ENCODE peak calls at places on chromosomes 6 and 20, in nine cellular contexts. L is upper lobe of left lung; U is GM23338; N is activated naive CD8-positive, alpha-beta T cell treated with anti-CD3 and anti-CD28 coated beads, Interleukin-2, amount 10 ng/mL, durations not matched to agents 7 days and 5 days; S is activated T-cell treated with anti-CD3 and anti-CD28 coated beads, Interleukin-2, amount 50 U/mL, for 4 hours; Z is left ventricle myocardium superior; A is Right ventricle myocardium superior; M is pancreas; F is activated CD8-positive, alpha-beta T cell treated with anti-CD3 and anti-CD28 coated beads, Interleukin-2, amount 10 ng/mL, durations not matched to agents 7 days and 5 days. C is an unnamed sample.

GRCh38 chr6:100768816-100769351 is 112.2 kb downstream of the ASCC3 start:
- ATAC-seq in M (no peak), S (no peak), Z (no peak), F (no peak), A (no peak), N (no peak), U (no peak), L (no peak), C (no peak)

GRCh38 chr6:136742125-136742524 is 50.2 kb downstream of the MAP3K5 start:
- ATAC-seq in N (no peak), L (no peak), U (no peak), S (no peak), F (no peak), Z (no peak), A (no peak), M (no peak), C (no peak)

GRCh38 chr6:167469101-167469500 is 144.2 kb downstream of the TTLL2 start:
- ATAC-seq in L (no peak), N (no peak), S (no peak), Z (no peak), A (no peak), F (no peak), M (no peak), U (peak), C (no peak)

GRCh38 chr6:25366785-25367657 is 87.8 kb downstream of the CARMIL1 start:
- ATAC-seq in L (no peak), S (peak), N (peak), U (no peak), M (peak), Z (no peak), F (peak), A (no peak), C (no peak)

GRCh38 chr6:105135907-105136432 is 43.8 kb downstream of the POPDC3 start:
- ATAC-seq in U (no peak), A (peak), Z (no peak), M (no peak), S (no peak), F (no peak), L (peak), N (no peak), C (no peak)

GRCh38 chr6:99393366-99393697 is 663 bp downstream of the COQ3 start:
- ATAC-seq in U (no peak), Z (no peak), A (peak), N (no peak), L (peak), M (peak), S (peak), F (peak), C (peak)

GRCh38 chr6:112216699-112217551 is 37.4 kb downstream of the LAMA4 start:
- ATAC-seq in F (no peak), S (no peak), L (peak), N (no peak), Z (peak), M (no peak), U (no peak), A (no peak), C (no peak)

GRCh38 chr20:3749689-3750639 is 17.5 kb downstream of the HSPA12B start:
- ATAC-seq in M (peak), A (peak), L (no peak), F (peak), N (peak), Z (no peak), S (peak), U (peak), C (peak)

GRCh38 chr6:5960456-5960855 is 46.3 kb downstream of the NRN1 start:
- ATAC-seq in U (no peak), F (no peak), M (no peak), Z (no peak), N (no peak), A (no peak), S (no peak), L (no peak), C (no peak)

GRCh38 chr20:11585752-11586352 is 331.8 kb upstream of the BTBD3 start:
- ATAC-seq in U (peak), M (peak), L (no peak), Z (no peak), A (no peak), F (no peak), S (no peak), N (no peak), C (no peak)

GRCh38 chr20:35135867-35136586 is 11.1 kb downstream of the EDEM2 start:
- ATAC-seq in M (no peak), U (no peak), L (peak), F (no peak), A (peak), N (no peak), Z (peak), S (no peak), C (peak)

GRCh38 chr20:34375977-34376430 is 12.9 kb downstream of the ITCH start:
- ATAC-seq in Z (peak), U (no peak), L (no peak), A (peak), M (peak), S (no peak), F (no peak), N (no peak), C (no peak)

GRCh38 chr6:12968839-12969558 is 252.4 kb downstream of the PHACTR1 start:
- ATAC-seq in A (peak), Z (no peak), U (no peak), N (no peak), F (no peak), L (no peak), S (no peak), M (no peak), C (no peak)

GRCh38 chr20:23126281-23127061 is 40.3 kb upstream of the CD93 start:
- ATAC-seq in F (no peak), S (no peak), M (peak), N (no peak), A (peak), L (peak), U (no peak), Z (peak), C (no peak)

GRCh38 chr6:43773050-43773956 is 3.3 kb downstream of the VEGFA start:
- ATAC-seq in N (no peak), Z (peak), F (peak), S (no peak), L (no peak), U (peak), M (peak), A (peak), C (peak)

GRCh38 chr6:149950423-149950822 is 8.6 kb downstream of the ULBP2 start:
- ATAC-seq in Z (no peak), M (no peak), A (no peak), U (no peak), L (no peak), N (no peak), F (no peak), S (no peak), C (no peak)

GRCh38 chr6:169646906-169647567 is 54.8 kb downstream of the WDR27 start:
- ATAC-seq in F (no peak), U (no peak), N (no peak), A (no peak), S (no peak), L (no peak), Z (no peak), M (no peak), C (peak)

GRCh38 chr6:4853349-4853748 is 77.1 kb downstream of the CDYL start:
- ATAC-seq in M (no peak), Z (no peak), L (no peak), A (no peak), N (no peak), F (no peak), S (no peak), U (peak), C (no peak)

C was measured in esophagus mucosa.